ENCODE peak calls at places on chromosome 11, in six cellular contexts. One of them, this sample, is unnamed.

GRCh38 chr11:123298488-123299447 is 103.7 kb upstream of the CLMP start:
- DNase-seq in tibial nerve: no peak
- DNase-seq in suprapubic skin: no peak
- DNase-seq in BJ: no peak
- DNase-seq in pancreas: peak; percentile 58
- DNase-seq in body of pancreas: no peak
- DNase-seq in this sample: no peak

GRCh38 chr11:96156379-96156722 is 186.6 kb downstream of the MAML2 start:
- DNase-seq in tibial nerve: no peak
- DNase-seq in suprapubic skin: no peak
- DNase-seq in BJ: no peak
- DNase-seq in pancreas: no peak
- DNase-seq in body of pancreas: no peak
- DNase-seq in this sample: no peak

GRCh38 chr11:16978021-16978370 is 36.2 kb downstream of the PLEKHA7 start:
- DNase-seq in tibial nerve: no peak
- DNase-seq in suprapubic skin: no peak
- DNase-seq in BJ: no peak
- DNase-seq in pancreas: no peak
- DNase-seq in body of pancreas: no peak
- DNase-seq in this sample: no peak

GRCh38 chr11:58024601-58025091 is 965 bp downstream of the OR9Q1 start:
- DNase-seq in tibial nerve: peak; percentile 52
- DNase-seq in suprapubic skin: no peak
- DNase-seq in BJ: no peak
- DNase-seq in pancreas: peak; percentile 56
- DNase-seq in body of pancreas: peak; percentile 73
- DNase-seq in this sample: no peak

GRCh38 chr11:42555197-42555596 is 756.6 kb upstream of the API5 start:
- DNase-seq in tibial nerve: no peak
- DNase-seq in suprapubic skin: no peak
- DNase-seq in BJ: no peak
- DNase-seq in pancreas: no peak
- DNase-seq in body of pancreas: no peak
- DNase-seq in this sample: no peak

GRCh38 chr11:118929496-118930151 is 3.9 kb upstream of the BCL9L start:
- DNase-seq in tibial nerve: peak; percentile 63
- DNase-seq in suprapubic skin: peak; percentile 95
- DNase-seq in BJ: no peak
- DNase-seq in pancreas: peak; percentile 95
- DNase-seq in body of pancreas: peak; percentile 95
- DNase-seq in this sample: no peak

GRCh38 chr11:118662401-118663271 is 16.8 kb downstream of the TREH start:
- DNase-seq in tibial nerve: no peak
- DNase-seq in suprapubic skin: peak; percentile 73
- DNase-seq in BJ: no peak
- DNase-seq in pancreas: peak; percentile 50
- DNase-seq in body of pancreas: no peak
- DNase-seq in this sample: no peak

GRCh38 chr11:103961010-103961409 is 75.4 kb upstream of the DDI1 start:
- DNase-seq in tibial nerve: no peak
- DNase-seq in suprapubic skin: no peak
- DNase-seq in BJ: no peak
- DNase-seq in pancreas: no peak
- DNase-seq in body of pancreas: no peak
- DNase-seq in this sample: no peak

GRCh38 chr11:73308963-73309960 is 1.2 kb downstream of the ARHGEF17 start:
- DNase-seq in tibial nerve: peak; percentile 89
- DNase-seq in suprapubic skin: peak; percentile 95
- DNase-seq in BJ: peak; percentile 80
- DNase-seq in pancreas: peak; percentile 91
- DNase-seq in body of pancreas: peak; percentile 84
- DNase-seq in this sample: peak; percentile 89

GRCh38 chr11:11407065-11407737 is 54.2 kb upstream of the CSNK2A3 start:
- DNase-seq in tibial nerve: no peak
- DNase-seq in suprapubic skin: no peak
- DNase-seq in BJ: no peak
- DNase-seq in pancreas: no peak
- DNase-seq in body of pancreas: no peak
- DNase-seq in this sample: no peak

GRCh38 chr11:118629761-118630661 is 22.6 kb downstream of the PHLDB1 start:
- DNase-seq in tibial nerve: no peak
- DNase-seq in suprapubic skin: no peak
- DNase-seq in BJ: no peak
- DNase-seq in pancreas: no peak
- DNase-seq in body of pancreas: peak; percentile 59
- DNase-seq in this sample: no peak

GRCh38 chr11:133118563-133119303 is 413.6 kb downstream of the OPCML start:
- DNase-seq in tibial nerve: no peak
- DNase-seq in suprapubic skin: no peak
- DNase-seq in BJ: no peak
- DNase-seq in pancreas: no peak
- DNase-seq in body of pancreas: no peak
- DNase-seq in this sample: no peak

GRCh38 chr11:89293966-89294679 is 116.4 kb downstream of the TYR start:
- DNase-seq in tibial nerve: no peak
- DNase-seq in suprapubic skin: peak; percentile 67
- DNase-seq in BJ: no peak
- DNase-seq in pancreas: peak; percentile 23
- DNase-seq in body of pancreas: no peak
- DNase-seq in this sample: no peak

GRCh38 chr11:75673977-75674582 is 5.2 kb upstream of the MAP6 start:
- DNase-seq in tibial nerve: no peak
- DNase-seq in suprapubic skin: no peak
- DNase-seq in BJ: no peak
- DNase-seq in pancreas: no peak
- DNase-seq in body of pancreas: no peak
- DNase-seq in this sample: peak; percentile 40

GRCh38 chr11:47716692-47717091 is 1.5 kb upstream of the AGBL2 start:
- DNase-seq in tibial nerve: no peak
- DNase-seq in suprapubic skin: no peak
- DNase-seq in BJ: no peak
- DNase-seq in pancreas: no peak
- DNase-seq in body of pancreas: no peak
- DNase-seq in this sample: no peak

GRCh38 chr11:88335284-88335683 is 2.3 kb downstream of the CTSC start:
- DNase-seq in tibial nerve: no peak
- DNase-seq in suprapubic skin: no peak
- DNase-seq in BJ: no peak
- DNase-seq in pancreas: no peak
- DNase-seq in body of pancreas: no peak
- DNase-seq in this sample: no peak

DNA sequence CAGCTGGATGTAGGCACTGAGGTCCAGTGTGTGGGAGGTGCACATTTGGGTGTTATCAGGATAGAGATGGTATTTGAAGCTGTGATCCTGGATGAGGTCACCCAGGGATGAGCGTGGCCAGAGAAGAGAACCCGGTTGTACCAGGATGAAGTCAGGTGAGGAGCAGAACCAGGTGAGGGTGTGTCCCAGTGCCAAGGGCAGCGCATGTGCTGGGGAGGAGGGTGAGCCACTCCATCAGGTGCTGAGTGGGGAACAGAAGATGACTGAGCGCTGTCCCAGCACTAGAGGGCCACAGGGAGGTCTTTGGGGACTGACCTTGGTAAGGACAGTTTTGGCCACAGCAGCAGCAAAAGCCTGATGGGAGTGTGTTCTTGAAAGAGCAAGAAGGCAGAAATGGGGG is 2.7 kb downstream of the ARL2 start:
- DNase-seq in tibial nerve: no peak
- DNase-seq in suprapubic skin: no peak
- DNase-seq in BJ: no peak
- DNase-seq in pancreas: no peak
- DNase-seq in body of pancreas: no peak
- DNase-seq in this sample: no peak
- TF ChIP-seq CTCF in tibial nerve: no peak
- TF ChIP-seq CTCF in suprapubic skin: no peak
- TF ChIP-seq CTCF in BJ: no peak
- TF ChIP-seq CTCF in pancreas: no peak
- TF ChIP-seq CTCF in body of pancreas: no peak
- TF ChIP-seq CTCF in this sample: no peak

DNA sequence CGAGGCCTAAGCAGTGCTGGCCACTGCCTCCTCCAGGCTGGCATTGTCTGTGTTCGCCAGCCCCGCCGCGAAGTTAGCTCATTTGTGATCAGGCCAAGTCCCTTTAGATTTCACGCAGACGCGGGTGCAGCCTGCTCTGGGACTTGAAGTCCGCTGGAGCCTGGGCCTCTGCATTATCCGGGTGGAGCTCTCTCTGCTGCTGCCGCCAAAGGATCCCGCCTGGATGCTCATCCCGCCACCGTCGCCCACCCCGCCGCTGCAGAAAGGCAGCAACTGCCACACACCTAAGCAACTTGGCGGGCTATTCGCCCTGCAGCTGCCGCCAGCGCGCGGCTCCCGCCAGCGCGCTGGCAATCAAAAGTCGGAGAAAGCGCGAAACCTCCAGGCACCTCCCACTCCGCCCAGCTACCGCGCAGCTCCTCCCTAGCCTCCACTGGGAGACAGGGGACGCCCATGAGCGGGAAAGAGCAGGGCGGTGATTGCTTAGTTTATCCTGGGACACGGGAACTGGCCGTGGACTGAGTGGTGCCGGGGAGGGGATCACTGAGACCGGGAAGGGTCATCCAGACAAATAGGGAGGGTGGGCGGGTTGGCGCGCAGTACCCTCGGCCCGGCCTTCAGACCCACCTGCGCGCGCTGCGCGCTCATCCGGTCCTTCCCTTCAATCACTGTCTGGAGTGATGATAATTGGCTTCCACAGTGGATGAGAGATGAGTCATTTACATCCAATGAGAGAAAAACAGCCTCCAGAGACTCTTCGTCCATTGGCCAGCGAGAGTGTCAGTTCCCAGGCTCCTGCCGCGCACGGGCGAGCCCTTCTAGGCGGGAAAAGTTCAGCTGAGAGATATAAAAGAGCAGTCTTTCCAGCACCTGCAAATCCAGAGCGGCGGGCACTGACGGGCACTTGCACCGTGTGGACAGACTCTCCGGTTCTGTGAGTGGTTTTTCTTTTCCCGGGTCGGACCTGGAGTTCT is at the start of gene FAM111B:
- DNase-seq in tibial nerve: peak; percentile 48
- DNase-seq in suprapubic skin: peak; percentile 86
- DNase-seq in BJ: peak; percentile 67
- DNase-seq in pancreas: peak; percentile 85
- DNase-seq in body of pancreas: peak; percentile 91
- DNase-seq in this sample: peak; percentile 60
- TF ChIP-seq CTCF in tibial nerve: no peak
- TF ChIP-seq CTCF in suprapubic skin: no peak
- TF ChIP-seq CTCF in BJ: peak; percentile 32
- TF ChIP-seq CTCF in pancreas: no peak
- TF ChIP-seq CTCF in body of pancreas: no peak
- TF ChIP-seq CTCF in this sample: peak; percentile 5

GRCh38 chr11:66467034-66467659 is 442 bp downstream of the PELI3 start:
- DNase-seq in tibial nerve: no peak
- DNase-seq in suprapubic skin: no peak
- DNase-seq in BJ: no peak
- DNase-seq in pancreas: peak; percentile 78
- DNase-seq in body of pancreas: peak; percentile 51
- DNase-seq in this sample: no peak
- TF ChIP-seq CTCF in tibial nerve: peak; percentile 58
- TF ChIP-seq CTCF in suprapubic skin: peak; percentile 25
- TF ChIP-seq CTCF in BJ: peak; percentile 19
- TF ChIP-seq CTCF in pancreas: peak; percentile 19
- TF ChIP-seq CTCF in body of pancreas: no peak
- TF ChIP-seq CTCF in this sample: peak; percentile 21

DNA sequence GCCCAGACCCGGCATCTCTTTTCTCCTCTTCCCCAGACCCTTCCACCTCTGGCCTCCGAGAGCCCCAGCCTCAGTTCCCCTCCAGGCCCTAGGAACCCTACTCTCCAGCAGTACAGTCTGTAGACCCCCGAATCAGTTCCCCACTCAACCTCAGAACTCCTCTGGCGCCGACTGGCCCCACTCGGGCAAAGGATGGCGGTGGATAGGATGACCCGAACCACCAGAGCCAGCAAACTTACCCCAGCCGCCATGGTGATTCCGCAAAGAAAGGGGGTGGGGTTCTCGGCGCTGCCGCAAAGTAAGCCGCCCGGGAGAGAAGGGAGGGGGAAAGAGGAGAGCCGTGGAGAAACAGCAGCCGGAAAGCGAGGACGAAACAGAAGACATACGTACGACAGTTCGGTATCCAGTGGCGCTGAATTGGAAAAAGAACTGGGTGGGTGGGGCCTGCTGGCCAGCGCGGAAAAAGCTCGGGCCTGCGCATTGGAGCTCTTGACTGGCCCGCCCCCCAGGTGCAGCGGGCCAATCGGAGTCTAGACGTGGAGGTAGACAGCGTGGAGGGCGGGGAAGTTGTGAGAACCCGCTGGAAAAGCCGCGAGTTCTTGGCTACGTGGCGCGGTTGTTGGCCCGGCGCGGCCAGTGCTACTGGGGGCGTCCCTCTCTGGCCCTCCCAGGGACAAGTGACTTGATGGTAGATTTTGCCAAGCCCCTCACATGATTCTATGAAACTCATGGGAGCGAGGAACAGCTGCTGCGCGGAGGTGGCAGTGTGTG is at the start of gene EEF1G:
- DNase-seq in tibial nerve: peak; percentile 96
- DNase-seq in suprapubic skin: peak; percentile 99
- DNase-seq in BJ: peak; percentile 100
- DNase-seq in pancreas: peak; percentile 98
- DNase-seq in body of pancreas: peak; percentile 100
- DNase-seq in this sample: peak; percentile 100
- TF ChIP-seq CTCF in tibial nerve: peak; percentile 16
- TF ChIP-seq CTCF in suprapubic skin: no peak
- TF ChIP-seq CTCF in BJ: no peak
- TF ChIP-seq CTCF in pancreas: no peak
- TF ChIP-seq CTCF in body of pancreas: no peak
- TF ChIP-seq CTCF in this sample: no peak

GRCh38 chr11:86418929-86419328 is 44.2 kb downstream of the CCDC81 start:
- DNase-seq in tibial nerve: no peak
- DNase-seq in suprapubic skin: no peak
- DNase-seq in BJ: no peak
- DNase-seq in pancreas: no peak
- DNase-seq in body of pancreas: no peak
- DNase-seq in this sample: no peak
- TF ChIP-seq CTCF in tibial nerve: no peak
- TF ChIP-seq CTCF in suprapubic skin: no peak
- TF ChIP-seq CTCF in BJ: peak; percentile 22
- TF ChIP-seq CTCF in pancreas: no peak
- TF ChIP-seq CTCF in body of pancreas: no peak
- TF ChIP-seq CTCF in this sample: peak; percentile 22

DNA sequence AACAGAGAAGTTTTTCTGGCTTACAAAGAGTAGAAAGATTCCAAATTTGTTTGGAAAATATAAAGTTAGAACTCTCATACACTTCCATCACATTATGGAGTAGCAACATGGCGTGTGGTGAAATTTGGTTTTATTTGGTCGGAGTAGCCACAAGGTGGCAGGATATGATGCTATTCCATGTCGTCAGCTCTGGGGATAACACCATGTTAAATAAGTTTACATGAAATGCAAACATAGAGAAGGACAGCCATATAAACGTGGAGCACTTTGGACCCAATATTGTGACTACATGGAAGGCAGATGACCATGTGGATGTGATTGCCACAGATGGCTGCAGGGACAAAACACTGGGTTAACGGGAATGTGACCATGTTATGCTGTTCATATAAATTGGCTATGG is 21.1 kb downstream of the OR5M11 start:
- DNase-seq in tibial nerve: no peak
- DNase-seq in suprapubic skin: no peak
- DNase-seq in BJ: no peak
- DNase-seq in pancreas: no peak
- DNase-seq in body of pancreas: no peak
- DNase-seq in this sample: no peak
- TF ChIP-seq CTCF in tibial nerve: no peak
- TF ChIP-seq CTCF in suprapubic skin: no peak
- TF ChIP-seq CTCF in BJ: no peak
- TF ChIP-seq CTCF in pancreas: no peak
- TF ChIP-seq CTCF in body of pancreas: no peak
- TF ChIP-seq CTCF in this sample: no peak